ENCODE peak calls at places on chromosomes 1 and 21, in four cellular contexts. One of them, this sample, is unnamed. For H3K27me3 and H3K9me3, the result is how much of the 10 kb centered on the place peaks cover.

GRCh38 chr1:61050541-61051454 is 31.6 kb upstream of the NFIA start:
- DNase-seq in lung: peak
- DNase-seq in adrenal gland: peak
- DNase-seq in upper lobe of right lung: peak
- DNase-seq in this sample: no peak

GRCh38 chr1:152486400-152487006 is 24.1 kb upstream of the LCE5A start:
- DNase-seq in lung: peak
- DNase-seq in upper lobe of right lung: no peak
- DNase-seq in adrenal gland: no peak
- DNase-seq in this sample: no peak

GRCh38 chr1:160836981-160837557 is 25.6 kb downstream of the CD244 start:
- DNase-seq in lung: no peak
- DNase-seq in adrenal gland: no peak
- DNase-seq in upper lobe of right lung: no peak
- DNase-seq in this sample: no peak

GRCh38 chr1:165842363-165843129 is 15.1 kb downstream of the UCK2 start:
- DNase-seq in upper lobe of right lung: no peak
- DNase-seq in lung: no peak
- DNase-seq in adrenal gland: no peak
- DNase-seq in this sample: peak

GRCh38 chr1:47797555-47797954 is 199.6 kb downstream of the TRABD2B start:
- DNase-seq in lung: no peak
- DNase-seq in upper lobe of right lung: no peak
- DNase-seq in adrenal gland: no peak
- DNase-seq in this sample: peak

GRCh38 chr1:205604059-205604458 is 27.8 kb downstream of the ELK4 start:
- DNase-seq in adrenal gland: no peak
- DNase-seq in lung: no peak
- DNase-seq in upper lobe of right lung: no peak
- DNase-seq in this sample: no peak

GRCh38 chr1:55586771-55587170 is 371.6 kb upstream of the USP24 start:
- DNase-seq in upper lobe of right lung: no peak
- DNase-seq in lung: no peak
- DNase-seq in adrenal gland: no peak
- DNase-seq in this sample: no peak

GRCh38 chr21:38853421-38853919 is 47.7 kb downstream of the ETS2 start:
- DNase-seq in lung: no peak
- DNase-seq in upper lobe of right lung: no peak
- DNase-seq in adrenal gland: no peak
- DNase-seq in this sample: peak

GRCh38 chr1:101285922-101286568 is 49.2 kb downstream of the S1PR1 start:
- DNase-seq in lung: no peak
- DNase-seq in upper lobe of right lung: no peak
- DNase-seq in adrenal gland: no peak
- DNase-seq in this sample: no peak

GRCh38 chr21:38929137-38929536 is 123.4 kb downstream of the ETS2 start:
- DNase-seq in lung: no peak
- DNase-seq in upper lobe of right lung: no peak
- DNase-seq in adrenal gland: no peak
- DNase-seq in this sample: no peak

GRCh38 chr1:95992013-95992412 is 729.6 kb upstream of the PTBP2 start:
- DNase-seq in upper lobe of right lung: no peak
- DNase-seq in lung: no peak
- DNase-seq in adrenal gland: no peak
- DNase-seq in this sample: no peak

GRCh38 chr1:93677729-93678128 is 3.9 kb downstream of the BCAR3 start:
- DNase-seq in upper lobe of right lung: no peak
- DNase-seq in adrenal gland: no peak
- DNase-seq in lung: no peak
- DNase-seq in this sample: no peak

GRCh38 chr1:151635479-151636072 is 23.7 kb downstream of the SNX27 start:
- DNase-seq in lung: no peak
- DNase-seq in adrenal gland: no peak
- DNase-seq in upper lobe of right lung: no peak
- DNase-seq in this sample: no peak

GRCh38 chr1:92623187-92623778 is 136.6 kb upstream of the GFI1 start:
- DNase-seq in upper lobe of right lung: no peak
- DNase-seq in lung: no peak
- DNase-seq in adrenal gland: no peak
- DNase-seq in this sample: no peak

GRCh38 chr1:55592122-55592521 is 377.0 kb upstream of the USP24 start:
- DNase-seq in adrenal gland: no peak
- DNase-seq in upper lobe of right lung: no peak
- DNase-seq in lung: no peak
- DNase-seq in this sample: no peak

GRCh38 chr1:73673980-73674379 is 524.0 kb downstream of the LRRIQ3 start:
- DNase-seq in lung: no peak
- DNase-seq in upper lobe of right lung: no peak
- DNase-seq in adrenal gland: no peak
- DNase-seq in this sample: no peak

GRCh38 chr1:228905579-228905978 is 170.3 kb downstream of the RHOU start:
- DNase-seq in adrenal gland: no peak
- DNase-seq in upper lobe of right lung: no peak
- DNase-seq in lung: no peak
- DNase-seq in this sample: no peak

GRCh38 chr1:213335084-213335483 is 284.0 kb downstream of the RPS6KC1 start:
- DNase-seq in adrenal gland: no peak
- DNase-seq in upper lobe of right lung: no peak
- DNase-seq in lung: no peak
- DNase-seq in this sample: no peak

GRCh38 chr1:214264196-214264595 is 16.8 kb upstream of the SMYD2 start:
- DNase-seq in adrenal gland: no peak
- DNase-seq in upper lobe of right lung: no peak
- DNase-seq in lung: no peak
- DNase-seq in this sample: no peak

GRCh38 chr1:47569681-47570470 is 132.0 kb downstream of the FOXD2 start:
- DNase-seq in upper lobe of right lung: peak
- DNase-seq in adrenal gland: peak
- DNase-seq in lung: peak
- DNase-seq in this sample: peak

DNA sequence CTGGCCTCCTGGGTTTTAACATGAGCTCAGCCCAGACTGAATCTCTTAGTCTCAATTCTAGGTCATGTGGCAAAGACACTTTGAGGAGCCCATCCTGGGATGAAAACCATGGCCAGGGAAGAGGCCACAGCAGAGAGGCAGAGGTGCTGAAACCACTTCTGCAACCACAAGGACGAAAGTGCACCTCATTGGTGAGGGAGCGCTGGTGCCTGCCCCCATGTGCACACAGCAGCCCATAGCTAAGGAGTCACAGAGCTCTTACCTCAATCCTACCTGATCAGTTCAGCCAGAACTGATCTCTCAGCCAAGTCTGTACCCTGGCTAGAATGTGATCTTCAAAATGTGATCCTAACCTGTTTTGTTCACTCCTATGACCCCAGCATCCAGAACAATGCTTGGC is 32.9 kb upstream of the SRP9 start:
- DNase-seq in adrenal gland: no peak
- DNase-seq in lung: no peak
- DNase-seq in upper lobe of right lung: no peak
- DNase-seq in this sample: no peak
- H3K4me3 ChIP-seq in adrenal gland: no peak
- H3K4me3 ChIP-seq in lung: no peak
- H3K4me3 ChIP-seq in upper lobe of right lung: no peak
- H3K4me3 ChIP-seq in this sample: no peak

GRCh38 chr1:203321273-203322052 is 16.1 kb downstream of the BTG2 start:
- DNase-seq in adrenal gland: no peak
- DNase-seq in lung: no peak
- DNase-seq in upper lobe of right lung: no peak
- DNase-seq in this sample: no peak
- H3K27me3 ChIP-seq in adrenal gland: under half
- H3K27me3 ChIP-seq in lung: under half
- H3K27me3 ChIP-seq in upper lobe of right lung: under half
- H3K27me3 ChIP-seq in this sample: under half

GRCh38 chr1:2961081-2961480 is 60.2 kb upstream of the ACTRT2 start:
- DNase-seq in upper lobe of right lung: peak
- DNase-seq in lung: no peak
- DNase-seq in adrenal gland: no peak
- DNase-seq in this sample: no peak

GRCh38 chr1:2962541-2962940 is 58.7 kb upstream of the ACTRT2 start:
- DNase-seq in adrenal gland: no peak
- DNase-seq in lung: no peak
- DNase-seq in upper lobe of right lung: peak
- DNase-seq in this sample: no peak

GRCh38 chr1:2962946-2963345 is 58.3 kb upstream of the ACTRT2 start:
- DNase-seq in lung: no peak
- DNase-seq in upper lobe of right lung: peak
- DNase-seq in adrenal gland: no peak
- DNase-seq in this sample: no peak

GRCh38 chr1:2961661-2962060 is 59.6 kb upstream of the ACTRT2 start:
- DNase-seq in lung: no peak
- DNase-seq in upper lobe of right lung: no peak
- DNase-seq in adrenal gland: no peak
- DNase-seq in this sample: no peak

DNA sequence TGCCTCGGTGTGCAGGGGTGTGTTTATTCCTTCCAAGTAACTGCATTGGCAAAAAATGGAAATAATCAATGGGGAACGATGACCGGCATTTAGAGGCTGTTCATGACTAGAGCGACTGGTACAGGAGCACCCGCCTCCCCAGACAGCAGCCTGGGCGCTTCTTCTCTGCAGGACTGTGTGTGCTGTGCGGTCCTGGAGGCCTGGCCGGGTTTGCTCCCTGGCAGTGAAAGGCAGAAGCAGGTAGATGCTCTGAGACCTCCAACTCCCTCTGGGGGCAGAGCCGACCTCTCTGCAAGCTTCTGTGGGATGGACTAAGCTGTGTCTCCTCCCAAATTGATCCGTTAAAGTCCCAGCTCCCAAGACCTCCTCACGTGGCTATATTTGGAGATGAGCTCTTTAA is 59.2 kb upstream of the ACTRT2 start:
- DNase-seq in upper lobe of right lung: peak
- DNase-seq in lung: no peak
- DNase-seq in adrenal gland: no peak
- DNase-seq in this sample: no peak
- H3K9me3 ChIP-seq in upper lobe of right lung: under half
- H3K9me3 ChIP-seq in lung: under half
- H3K9me3 ChIP-seq in adrenal gland: under half
- H3K9me3 ChIP-seq in this sample: under half

DNA sequence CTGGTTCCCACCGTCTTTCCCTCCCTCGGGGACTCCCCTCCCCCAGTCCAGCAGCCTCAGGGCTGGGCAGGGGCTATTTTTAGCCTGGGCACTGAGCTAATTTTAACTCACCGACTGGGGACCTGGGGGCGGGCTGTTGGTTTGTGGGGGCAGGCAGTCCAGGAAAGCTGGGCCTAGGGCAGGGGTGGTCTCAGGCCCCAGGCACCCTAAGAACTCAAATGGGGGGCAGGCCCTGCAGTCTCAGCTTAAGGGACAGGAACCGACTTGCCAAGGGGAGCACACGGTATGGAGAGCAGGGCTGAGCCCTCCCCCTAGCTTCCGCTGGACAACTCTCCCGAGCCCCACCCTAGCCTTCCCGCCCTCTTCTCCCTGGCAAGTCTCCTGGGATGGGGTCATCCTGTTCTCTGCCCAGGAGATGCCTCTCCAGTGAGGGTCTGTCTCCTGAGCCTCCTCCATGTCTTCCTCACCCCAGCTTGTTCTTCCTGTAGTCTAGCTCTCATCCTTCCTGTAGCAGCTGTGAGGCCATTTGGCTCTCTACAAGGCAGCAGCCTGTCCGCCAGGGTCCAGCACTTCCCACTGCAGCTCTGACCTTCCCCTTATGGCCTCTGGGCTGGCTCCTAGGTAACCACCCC is 10.1 kb downstream of the MEF2D start:
- DNase-seq in adrenal gland: no peak
- DNase-seq in upper lobe of right lung: peak
- DNase-seq in lung: no peak
- DNase-seq in this sample: no peak
- H3K4me3 ChIP-seq in adrenal gland: no peak
- H3K4me3 ChIP-seq in upper lobe of right lung: peak
- H3K4me3 ChIP-seq in lung: no peak
- H3K4me3 ChIP-seq in this sample: no peak

GRCh38 chr1:202193614-202194327 is at the start of gene LGR6:
- DNase-seq in lung: no peak
- DNase-seq in upper lobe of right lung: no peak
- DNase-seq in adrenal gland: no peak
- DNase-seq in this sample: no peak
- H3K27me3 ChIP-seq in lung: under half
- H3K27me3 ChIP-seq in upper lobe of right lung: under half
- H3K27me3 ChIP-seq in adrenal gland: under half
- H3K27me3 ChIP-seq in this sample: under half

GRCh38 chr1:80533178-80533577 is 1267.6 kb upstream of the ADGRL2 start:
- DNase-seq in adrenal gland: no peak
- DNase-seq in lung: no peak
- DNase-seq in upper lobe of right lung: no peak
- DNase-seq in this sample: no peak
- H3K9me3 ChIP-seq in adrenal gland: under half
- H3K9me3 ChIP-seq in lung: under half
- H3K9me3 ChIP-seq in upper lobe of right lung: under half
- H3K9me3 ChIP-seq in this sample: under half

This sample was measured in MG63.